ENCODE peak calls at places on chromosomes 2 and 18, in four cellular contexts. U, Z, C and R are unnamed samples.

GRCh38 chr2:156476021-156476420 is 39.8 kb downstream of the GPD2 start:
- DNase-seq in U (no peak), Z (no peak), C (no peak), R (no peak)

GRCh38 chr18:48036641-48037421 is 106.4 kb upstream of the SMAD2 start:
- DNase-seq in U (no peak), Z (no peak), C (no peak), R (no peak)

GRCh38 chr2:150292807-150293206 is 194.7 kb downstream of the RND3 start:
- DNase-seq in Z (no peak), U (no peak), C (no peak), R (no peak)

GRCh38 chr18:27808678-27809077 is 368.3 kb downstream of the CDH2 start:
- DNase-seq in U (no peak), C (no peak), Z (no peak), R (no peak)

GRCh38 chr2:6423131-6423530 is 442.6 kb downstream of the CMPK2 start:
- DNase-seq in Z (no peak), U (no peak), C (no peak), R (no peak)

GRCh38 chr2:15732341-15733077 is 140.8 kb downstream of the DDX1 start:
- DNase-seq in U (no peak), C (no peak), Z (no peak), R (no peak)

GRCh38 chr2:229416116-229416694 is 145.1 kb upstream of the PID1 start:
- DNase-seq in C (no peak), U (no peak), Z (no peak), R (no peak)

GRCh38 chr2:216221806-216222205 is 112.7 kb downstream of the XRCC5 start:
- DNase-seq in Z (peak), C (no peak), U (no peak), R (no peak)

GRCh38 chr18:23099621-23100020 is 35.7 kb upstream of the CABLES1 start:
- DNase-seq in U (peak), C (no peak), Z (peak), R (peak)

GRCh38 chr2:8090748-8091700 is 590.8 kb upstream of the ID2 start:
- DNase-seq in C (peak), Z (peak), U (peak), R (no peak)
- TF ChIP-seq POLR2AphosphoS5 in C (no peak), Z (peak), U (no peak), R (no peak)

DNA sequence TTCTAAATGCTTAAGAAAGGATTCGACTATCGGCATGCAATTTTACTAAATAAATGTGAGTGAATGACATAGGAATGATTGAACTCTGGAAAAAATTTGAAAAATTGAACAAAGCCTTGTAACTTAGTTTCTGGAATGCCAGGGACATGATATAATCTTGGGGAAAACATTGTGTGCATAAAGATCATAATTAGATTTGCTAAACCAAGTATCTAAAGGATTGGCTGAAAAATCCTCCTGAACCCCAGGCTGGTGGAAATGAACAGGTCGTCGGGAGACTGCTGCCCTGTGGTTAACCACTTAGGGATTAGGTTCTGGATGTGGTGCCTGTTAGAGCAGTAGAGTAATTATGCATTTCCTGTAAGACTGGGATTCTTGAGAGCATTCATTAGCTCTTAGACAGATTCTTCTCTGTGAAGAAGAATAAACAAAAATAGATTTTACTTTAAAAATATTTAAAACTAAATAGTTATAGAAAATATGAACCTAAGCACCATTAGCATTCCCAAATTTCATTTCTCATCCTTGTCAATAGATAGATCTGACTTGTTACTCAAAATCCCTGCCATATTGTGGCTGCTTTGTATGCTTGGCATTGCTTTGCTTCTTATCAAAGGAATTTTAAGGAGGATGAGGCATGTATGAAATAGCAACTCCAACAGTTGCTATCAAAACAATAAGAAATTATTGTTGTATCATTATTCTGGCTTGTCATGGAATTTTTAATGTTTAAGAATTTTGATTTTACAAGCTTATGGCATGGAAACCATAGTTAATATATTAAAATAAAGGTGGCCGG is 55.9 kb downstream of the LYPD6B start:
- DNase-seq in C (no peak), U (no peak), Z (no peak), R (no peak)
- TF ChIP-seq TCF7L2 in C (no peak), U (no peak), Z (no peak), R (no peak)

GRCh38 chr18:25830787-25831186 is 259.6 kb downstream of the SS18 start:
- DNase-seq in C (no peak), U (no peak), Z (peak), R (no peak)
- TF ChIP-seq SIN3A in C (no peak), U (no peak), Z (no peak), R (no peak)

GRCh38 chr2:8514748-8515389 is 167.0 kb upstream of the ID2 start:
- DNase-seq in Z (no peak), C (no peak), U (no peak), R (no peak)
- TF ChIP-seq POLR2AphosphoS5 in Z (no peak), C (no peak), U (no peak), R (no peak)

GRCh38 chr2:238560234-238560633 is 133.5 kb downstream of the ASB1 start:
- DNase-seq in U (no peak), C (no peak), Z (peak), R (no peak)
- TF ChIP-seq TCF7L2 in U (no peak), C (no peak), Z (no peak), R (no peak)

DNA sequence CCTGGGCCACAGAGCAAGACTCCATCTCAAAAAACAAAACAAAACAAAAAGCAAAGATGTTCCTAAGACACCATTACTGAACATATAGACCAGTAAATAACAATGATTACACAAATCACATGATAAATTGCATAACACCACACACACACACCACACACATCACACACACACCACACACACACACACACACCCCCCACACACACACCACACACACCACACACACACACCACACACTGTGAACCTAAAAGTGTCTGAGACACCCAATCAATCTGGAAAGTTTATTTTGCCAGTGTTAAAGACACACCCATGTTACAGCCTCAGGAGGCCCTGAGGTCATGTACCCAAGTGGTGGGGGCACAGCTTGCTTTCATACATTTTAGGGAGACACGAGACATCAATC is 62.6 kb upstream of the ASAP2 start:
- DNase-seq in Z (no peak), U (no peak), C (no peak), R (no peak)
- TF ChIP-seq SIN3A in Z (no peak), U (no peak), C (no peak), R (no peak)

DNA sequence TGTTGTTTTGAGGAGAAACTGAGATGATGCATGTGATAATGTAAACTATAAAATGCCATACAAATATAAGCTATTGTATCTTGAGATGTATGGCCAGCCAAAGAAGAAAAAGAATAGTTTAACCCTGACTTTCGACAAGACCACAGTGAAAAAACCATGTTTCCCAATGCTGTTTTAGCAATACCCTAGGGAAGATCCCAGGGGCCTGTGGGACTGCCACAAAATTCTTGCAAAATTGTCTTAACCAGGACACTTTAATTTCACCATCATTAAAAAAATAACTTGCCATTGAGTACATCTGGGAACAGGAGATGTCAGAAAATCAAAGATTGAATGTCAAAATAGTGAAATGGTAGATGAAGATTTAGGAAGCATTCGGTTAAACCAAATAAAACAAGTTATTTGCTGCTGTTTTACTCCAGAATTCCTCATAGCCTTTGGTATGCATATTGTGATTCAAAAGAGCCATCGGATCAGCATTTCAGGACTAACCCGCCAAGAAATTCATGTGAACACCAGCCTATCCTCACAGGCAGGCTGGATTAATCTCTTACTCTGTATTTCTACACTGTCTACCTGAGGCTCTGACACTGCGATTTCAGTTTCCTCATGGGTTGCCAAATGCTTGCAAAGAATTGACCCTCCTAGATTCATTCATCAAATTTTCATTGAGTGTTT is 49.0 kb upstream of the SP3 start:
- DNase-seq in Z (no peak), C (no peak), U (no peak), R (no peak)
- TF ChIP-seq POLR2AphosphoS5 in Z (no peak), C (no peak), U (no peak), R (no peak)

GRCh38 chr18:44130365-44130942 is 550.2 kb upstream of the SETBP1 start:
- DNase-seq in U (no peak), Z (peak), C (peak), R (no peak)
- TF ChIP-seq TCF7L2 in U (no peak), Z (no peak), C (no peak), R (no peak)

GRCh38 chr2:190837991-190838390 is 42.6 kb upstream of the GLS start:
- DNase-seq in C (no peak), U (no peak), Z (no peak), R (no peak)

GRCh38 chr2:190836767-190837166 is 43.9 kb upstream of the GLS start:
- DNase-seq in Z (no peak), U (no peak), C (no peak), R (no peak)

GRCh38 chr2:190838492-190838910 is 42.1 kb upstream of the GLS start:
- DNase-seq in Z (no peak), U (no peak), C (no peak), R (no peak)

GRCh38 chr2:190837417-190837816 is 43.2 kb upstream of the GLS start:
- DNase-seq in U (peak), Z (no peak), C (no peak), R (no peak)

GRCh38 chr2:190835303-190835930 is 45.2 kb upstream of the GLS start:
- DNase-seq in U (no peak), Z (no peak), C (no peak), R (no peak)
- TF ChIP-seq SIN3A in U (no peak), Z (no peak), C (no peak), R (no peak)